ENCODE peak calls at places on chromosomes 1 and 21, in four cellular contexts. D, Z, S and K are unnamed samples.
A peak's percentile ranks its signal among the peaks of the same experiment; 100 is the strongest.

GRCh38 chr1:58732087-58732486 is 32.2 kb upstream of the MYSM1 start:
- DNase-seq in S (no peak), D (no peak), Z (no peak), K (no peak)

GRCh38 chr1:186155594-186155993 is 219.5 kb downstream of the TPR start:
- DNase-seq in D (no peak), S (peak; percentile 60), Z (peak; percentile 44), K (peak; percentile 69)

GRCh38 chr1:225652726-225653462 is at the start of gene ENAH:
- DNase-seq in Z (peak; percentile 49), S (peak; percentile 67), D (no peak), K (peak; percentile 65)

GRCh38 chr1:119779869-119780356 is 11.2 kb upstream of the HMGCS2 start:
- DNase-seq in D (no peak), S (no peak), Z (no peak), K (peak; percentile 3)

GRCh38 chr1:172599912-172600311 is 59.0 kb upstream of the FASLG start:
- DNase-seq in Z (no peak), S (no peak), D (no peak), K (no peak)

GRCh38 chr1:245797592-245798366 is 643.0 kb downstream of the KIF26B start:
- DNase-seq in Z (peak; percentile 20), D (no peak), S (peak; percentile 81), K (peak; percentile 35)

GRCh38 chr1:199948587-199949280 is 78.8 kb upstream of the NR5A2 start:
- DNase-seq in D (no peak), S (no peak), Z (no peak), K (peak; percentile 32)

GRCh38 chr1:231494439-231495110 is 33.9 kb upstream of the TSNAX start:
- DNase-seq in D (no peak), S (no peak), Z (no peak), K (no peak)

GRCh38 chr1:101310484-101310883 is 73.7 kb downstream of the S1PR1 start:
- DNase-seq in D (no peak), S (no peak), Z (no peak), K (no peak)

GRCh38 chr1:223531742-223532341 is 133.7 kb downstream of the CAPN8 start:
- DNase-seq in S (peak; percentile 60), Z (peak; percentile 41), D (peak; percentile 50), K (peak; percentile 61)

GRCh38 chr1:5297199-5297877 is 642.9 kb downstream of the AJAP1 start:
- DNase-seq in Z (no peak), S (no peak), D (no peak), K (no peak)

GRCh38 chr1:183480971-183481431 is 8.7 kb downstream of the SMG7 start:
- DNase-seq in D (no peak), Z (no peak), S (no peak), K (no peak)

GRCh38 chr1:216186131-216186530 is 237.1 kb downstream of the USH2A start:
- DNase-seq in Z (no peak), D (no peak), S (no peak), K (no peak)

GRCh38 chr1:21347072-21347581 is 56.9 kb upstream of the ECE1 start:
- DNase-seq in S (no peak), D (no peak), Z (no peak), K (no peak)

GRCh38 chr1:228304225-228304624 is 96.4 kb downstream of the OBSCN start:
- DNase-seq in D (no peak), S (no peak), Z (no peak), K (no peak)

GRCh38 chr1:184535191-184535970 is 148.6 kb downstream of the C1orf21 start:
- DNase-seq in D (no peak), S (no peak), Z (no peak), K (no peak)

GRCh38 chr1:154729031-154729442 is 121.1 kb upstream of the ADAR start:
- DNase-seq in D (no peak), S (peak; percentile 25), Z (peak; percentile 6), K (no peak)

GRCh38 chr1:101148987-101149386 is 87.8 kb upstream of the S1PR1 start:
- DNase-seq in Z (no peak), S (no peak), D (no peak), K (no peak)

GRCh38 chr1:154772056-154772455 is 98.0 kb downstream of the KCNN3 start:
- DNase-seq in D (no peak), Z (no peak), S (no peak), K (no peak)

GRCh38 chr1:31583082-31583994 is 7.0 kb downstream of the TINAGL1 start:
- DNase-seq in D (no peak), Z (no peak), S (no peak), K (no peak)

GRCh38 chr21:16837319-16837718 is 675.5 kb upstream of the CXADR start:
- DNase-seq in Z (no peak), D (no peak), S (no peak), K (no peak)

GRCh38 chr1:206004269-206004800 is 1.1 kb upstream of the RAB7B start:
- DNase-seq in S (no peak), D (no peak), Z (no peak), K (no peak)

GRCh38 chr1:222975472-222976122 is 160.8 kb downstream of the DISP1 start:
- DNase-seq in S (no peak), Z (no peak), D (no peak), K (no peak)

GRCh38 chr1:238336531-238336930 is 445.8 kb upstream of the ZP4 start:
- DNase-seq in Z (no peak), S (no peak), D (no peak), K (no peak)

GRCh38 chr1:218361298-218362065 is 16.3 kb downstream of the TGFB2 start:
- DNase-seq in Z (peak; percentile 66), D (no peak), S (peak; percentile 37), K (no peak)

GRCh38 chr1:55531644-55532043 is 316.5 kb upstream of the USP24 start:
- DNase-seq in S (no peak), D (no peak), Z (no peak), K (no peak)

GRCh38 chr1:153648000-153648643 is 10.4 kb upstream of the SNAPIN start:
- DNase-seq in D (no peak), S (no peak), Z (no peak), K (no peak)

GRCh38 chr1:153777648-153778047 is 2.4 kb downstream of the SLC27A3 start:
- DNase-seq in S (peak; percentile 30), D (no peak), Z (no peak), K (no peak)

GRCh38 chr1:191025896-191026642 is 548.4 kb upstream of the BRINP3 start:
- DNase-seq in D (no peak), Z (no peak), S (no peak), K (no peak)

GRCh38 chr1:205247130-205247921 is 19.6 kb downstream of the TMCC2 start:
- DNase-seq in D (no peak), Z (no peak), S (peak; percentile 46), K (no peak)

DNA sequence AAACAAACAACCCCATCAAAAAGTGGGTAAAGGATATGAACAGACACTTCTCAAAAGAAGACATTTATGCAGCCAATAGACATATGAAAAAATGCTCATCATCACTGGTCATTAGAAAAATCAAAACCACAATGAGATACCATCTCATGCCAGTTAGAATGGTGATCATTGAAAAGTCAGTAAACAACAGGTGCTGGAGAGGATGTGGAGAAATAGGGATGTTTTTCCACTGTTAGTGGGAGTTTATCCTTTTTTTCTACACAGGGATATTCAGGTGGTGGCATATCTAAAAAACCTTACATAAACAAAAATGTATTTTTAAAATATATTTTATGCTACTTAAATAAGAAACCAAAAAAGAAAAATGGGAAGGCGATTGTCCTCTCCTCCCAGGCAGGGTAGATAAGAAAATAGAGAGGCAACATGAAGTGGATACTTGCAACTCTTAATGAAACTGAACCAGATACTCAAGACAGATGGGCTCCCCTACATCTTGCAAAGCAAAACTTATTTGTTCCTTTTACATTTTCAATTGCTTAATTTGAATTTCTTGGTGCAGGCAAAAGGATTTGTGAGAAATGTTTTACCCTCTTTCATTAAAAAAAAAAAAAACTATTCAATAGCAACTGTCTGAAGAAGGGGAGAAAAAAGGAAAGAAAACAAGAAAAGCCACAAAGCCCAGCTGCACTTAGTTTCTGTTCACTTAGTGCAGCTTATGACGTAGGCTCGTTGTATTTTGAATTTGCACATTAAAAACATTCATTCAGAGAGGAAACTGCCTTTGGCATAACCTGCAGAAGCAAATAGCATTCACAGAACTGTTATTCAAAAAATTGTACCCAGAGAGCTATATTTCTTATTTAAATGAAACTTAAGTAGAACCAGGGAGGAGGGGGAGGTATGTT is 36.9 kb upstream of the RGS1 start:
- DNase-seq in S (no peak), Z (no peak), D (no peak), K (no peak)
- TF ChIP-seq PHF8 in S (no peak), Z (no peak), D (no peak), K (no peak)

GRCh38 chr21:46187814-46188213 is 3.6 kb upstream of the SPATC1L start:
- DNase-seq in Z (no peak), S (no peak), D (no peak), K (no peak)
- H3K4me2 ChIP-seq in Z (no peak overlapping the region), S (no peak overlapping the region), D (no peak overlapping the region), K (no peak overlapping the region)

GRCh38 chr1:86596253-86596652 is 49.4 kb downstream of the CLCA4 start:
- DNase-seq in S (no peak), D (no peak), Z (no peak), K (no peak)

GRCh38 chr1:86596891-86597290 is 50.0 kb downstream of the CLCA4 start:
- DNase-seq in D (no peak), S (no peak), Z (no peak), K (no peak)

GRCh38 chr1:86594284-86594683 is 47.4 kb downstream of the CLCA4 start:
- DNase-seq in S (no peak), Z (no peak), D (no peak), K (no peak)
- TF ChIP-seq PHF8 in S (no peak), Z (no peak), D (no peak), K (no peak)

GRCh38 chr1:23803674-23804073 is 3.1 kb upstream of the GALE start:
- DNase-seq in Z (no peak), S (no peak), D (no peak), K (no peak)
- H3K4me2 ChIP-seq in Z (no peak overlapping the region), S (no peak overlapping the region), D (no peak overlapping the region), K (no peak overlapping the region)